ENCODE peak calls at places on chromosomes 5 and 9, in seven cellular contexts. M is K562, B is H1, I is SK-N-SH, T is HepG2, F is GM12878, K is HCT116. V is an unnamed sample.
A peak's percentile ranks its signal among the peaks of the same experiment; 100 is the strongest.

GRCh38 chr9:114452219-114453169 is 52.8 kb downstream of the WHRN start:
- DNase-seq in B (no peak), F (no peak), I (no peak), K (no peak), M (no peak), T (no peak), V (peak; percentile 8)

GRCh38 chr5:33806736-33807442 is 84.9 kb downstream of the ADAMTS12 start:
- DNase-seq in F (no peak), B (no peak), T (peak; percentile 2), I (no peak), M (no peak), K (no peak), V (no peak)

GRCh38 chr9:129094387-129095169 is 13.7 kb downstream of the DOLPP1 start:
- DNase-seq in T (no peak), M (no peak), B (no peak), I (no peak), F (no peak), K (no peak), V (no peak)

GRCh38 chr5:157584628-157585027 is 9.1 kb upstream of the ADAM19 start:
- DNase-seq in M (no peak), I (no peak), B (no peak), K (no peak), T (no peak), F (no peak), V (no peak)

GRCh38 chr5:102889033-102889432 is 133.9 kb downstream of the PAM start:
- DNase-seq in I (no peak), B (no peak), K (no peak), M (no peak), T (no peak), F (no peak), V (no peak)

GRCh38 chr9:113564804-113565237 is 101.3 kb downstream of the RGS3 start:
- DNase-seq in B (no peak), F (no peak), I (peak; percentile 69), T (no peak), M (peak; percentile 26), K (no peak), V (no peak)

GRCh38 chr9:83800236-83801033 is 17.1 kb downstream of the GKAP1 start:
- DNase-seq in M (no peak), T (no peak), I (no peak), K (no peak), B (no peak), F (no peak), V (no peak)

GRCh38 chr9:78044189-78044588 is 12.6 kb upstream of the GNAQ start:
- DNase-seq in M (no peak), I (no peak), K (no peak), F (no peak), T (no peak), B (no peak), V (peak; percentile 58)

GRCh38 chr5:1375871-1376850 is 31.3 kb upstream of the CLPTM1L start:
- DNase-seq in I (no peak), T (no peak), K (no peak), B (no peak), F (no peak), M (no peak), V (no peak)

GRCh38 chr9:75455444-75455921 is 367.2 kb downstream of the OSTF1 start:
- DNase-seq in F (peak; percentile 26), K (no peak), T (no peak), I (no peak), M (no peak), B (no peak), V (no peak)

GRCh38 chr5:16666861-16667481 is 50.2 kb upstream of the RETREG1 start:
- DNase-seq in I (peak; percentile 64), T (peak; percentile 7), B (no peak), K (no peak), F (no peak), M (no peak), V (peak; percentile 16)

GRCh38 chr5:95712347-95712958 is 18.7 kb upstream of the RHOBTB3 start:
- DNase-seq in T (no peak), K (peak; percentile 97), F (no peak), I (peak; percentile 14), M (peak; percentile 86), B (no peak), V (no peak)

GRCh38 chr9:83538172-83538889 is at the start of gene FRMD3:
- DNase-seq in M (no peak), T (peak; percentile 73), I (peak; percentile 91), F (no peak), K (peak; percentile 43), B (peak; percentile 38), V (peak; percentile 90)

GRCh38 chr9:94086468-94086867 is 2.2 kb downstream of the PTPDC1 start:
- DNase-seq in B (no peak), M (no peak), I (peak; percentile 59), T (no peak), F (no peak), K (peak; percentile 31), V (no peak)

GRCh38 chr9:8660383-8660782 is 860.8 kb upstream of the DMAC1 start:
- DNase-seq in I (no peak), K (no peak), B (no peak), T (no peak), F (no peak), M (no peak), V (no peak)

GRCh38 chr9:111622626-111623025 is 8.5 kb upstream of the DNAJC25 start:
- DNase-seq in B (no peak), M (no peak), I (no peak), K (no peak), T (peak; percentile 68), F (no peak), V (no peak)

GRCh38 chr9:86469476-86470087 is 115.4 kb upstream of the TUT7 start:
- DNase-seq in F (no peak), M (no peak), B (no peak), T (no peak), K (no peak), I (no peak), V (no peak)

GRCh38 chr9:36560813-36561212 is 11.9 kb upstream of the MELK start:
- DNase-seq in I (no peak), T (no peak), K (no peak), F (no peak), B (no peak), M (no peak), V (no peak)

GRCh38 chr9:99506781-99507305 is 284.8 kb downstream of the SEC61B start:
- DNase-seq in T (no peak), B (no peak), I (no peak), K (no peak), F (no peak), M (no peak), V (no peak)

GRCh38 chr9:111945216-111945615 is 48.6 kb downstream of the UGCG start:
- DNase-seq in I (no peak), M (no peak), F (peak; percentile 65), K (no peak), B (no peak), T (no peak), V (no peak)

GRCh38 chr9:76537150-76537646 is 78.2 kb downstream of the GCNT1 start:
- DNase-seq in F (no peak), B (no peak), I (no peak), T (no peak), K (no peak), M (no peak), V (no peak)

GRCh38 chr9:113350937-113351336 is 1.6 kb downstream of the BSPRY start:
- DNase-seq in M (no peak), F (peak; percentile 35), B (no peak), T (no peak), K (no peak), I (no peak), V (no peak)

GRCh38 chr9:136622538-136622948 is 40.2 kb upstream of the EGFL7 start:
- DNase-seq in T (no peak), I (no peak), K (no peak), F (no peak), M (no peak), B (no peak), V (no peak)

DNA sequence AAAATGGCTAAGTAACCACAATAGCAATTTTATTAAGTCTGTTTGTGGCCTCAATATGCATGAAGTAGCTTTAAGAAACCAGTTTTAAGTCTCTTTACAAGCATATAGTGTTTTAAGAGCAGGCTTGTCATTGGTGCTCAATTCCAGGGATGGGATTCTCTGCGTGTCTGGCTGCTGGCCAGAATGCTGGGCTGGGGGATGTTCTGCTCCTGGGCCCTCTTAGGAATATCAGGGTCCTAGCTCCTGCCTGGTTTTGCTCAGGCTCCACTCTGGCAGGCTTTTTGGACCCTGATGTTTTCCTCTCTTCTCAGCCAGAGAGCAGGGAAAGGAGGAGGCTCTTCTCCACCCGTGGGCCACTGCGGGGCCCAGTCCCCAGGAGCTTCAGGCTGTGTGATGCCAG is 127.2 kb downstream of the PDE8B start:
- DNase-seq in F (no peak), T (no peak), I (peak; percentile 76), M (no peak), B (no peak), K (no peak), V (no peak)
- TF ChIP-seq JUND in F (no peak), T (no peak), I (no peak), M (no peak), B (no peak), K (no peak), V (no peak)

GRCh38 chr9:124871156-124871561 is 9.2 kb downstream of the ARPC5L start:
- DNase-seq in B (no peak), F (no peak), T (no peak), K (no peak), I (no peak), M (no peak), V (no peak)

GRCh38 chr9:124868511-124869465 is 6.9 kb downstream of the ARPC5L start:
- DNase-seq in M (peak; percentile 91), I (peak; percentile 99), B (no peak), T (peak; percentile 71), F (no peak), K (peak; percentile 40), V (peak; percentile 98)

GRCh38 chr9:124870723-124871122 is 8.8 kb downstream of the ARPC5L start:
- DNase-seq in B (no peak), I (no peak), M (no peak), T (no peak), K (no peak), F (no peak), V (no peak)

GRCh38 chr9:124869466-124869985 is 7.6 kb downstream of the ARPC5L start:
- DNase-seq in M (peak; percentile 67), I (peak; percentile 68), F (no peak), T (no peak), B (no peak), K (no peak), V (no peak)

GRCh38 chr9:124869986-124870560 is 8.1 kb downstream of the ARPC5L start:
- DNase-seq in I (no peak), T (peak; percentile 49), K (no peak), B (no peak), F (peak; percentile 61), M (no peak), V (no peak)
- TF ChIP-seq JUND in I (no peak), T (no peak), K (no peak), B (no peak), F (peak; percentile 47), M (peak; percentile 32), V (no peak)

DNA sequence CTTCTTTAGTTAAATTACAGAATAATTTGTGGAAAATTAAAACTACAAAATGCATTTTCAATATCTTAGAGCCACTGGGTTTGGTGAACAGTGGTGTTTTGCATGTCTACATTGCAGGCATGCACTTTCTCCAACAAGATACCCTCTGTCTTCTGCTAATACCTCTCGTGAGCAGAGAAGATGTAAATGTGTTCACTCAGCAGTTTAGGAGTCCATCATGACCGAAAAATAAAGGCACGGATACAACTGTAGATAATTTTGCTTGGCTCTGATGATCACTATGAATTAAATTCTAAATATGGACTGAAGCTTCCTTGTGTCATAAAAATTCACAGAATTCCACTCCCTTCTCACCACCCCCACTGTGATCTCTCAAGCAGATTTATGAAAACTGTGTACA is 313.8 kb downstream of the GLIS3 start:
- DNase-seq in B (no peak), F (no peak), I (no peak), T (no peak), M (no peak), K (no peak), V (no peak)
- TF ChIP-seq JUND in B (no peak), F (no peak), I (no peak), T (no peak), M (no peak), K (no peak), V (no peak)

GRCh38 chr5:54234304-54234938 is 76.0 kb downstream of the ARL15 start:
- DNase-seq in B (no peak), K (no peak), M (no peak), F (no peak), I (peak; percentile 11), T (peak; percentile 9), V (peak; percentile 53)
- TF ChIP-seq JUND in B (no peak), K (no peak), M (no peak), F (no peak), I (no peak), T (no peak), V (no peak)

V was measured in T47D.